ENCODE peak calls at places on chromosome 1, in eight cellular contexts. G is astrocyte of the spinal cord, I is glutamatergic neuron, L is T-helper 9 cell, Y is astrocyte of the hippocampus, X is lower lobe of right lung, A is esophagus squamous epithelium, T is hepatic stellate cell. Q is an unnamed sample.

GRCh38 chr1:221439008-221439733 is 302.7 kb downstream of the DUSP10 start:
- DNase-seq in G (peak; percentile 78), I (no peak), L (peak; percentile 16), Y (peak; percentile 69), X (no peak), A (no peak), T (no peak), Q (no peak)

GRCh38 chr1:230186874-230187273 is 119.8 kb downstream of the GALNT2 start:
- DNase-seq in G (no peak), I (no peak), L (no peak), Y (no peak), X (no peak), A (no peak), T (no peak), Q (no peak)

GRCh38 chr1:113453771-113454083 is 63.4 kb downstream of the MAGI3 start:
- DNase-seq in G (no peak), I (no peak), L (no peak), Y (no peak), X (no peak), A (no peak), T (no peak), Q (no peak)

GRCh38 chr1:244302889-244303609 is 148.7 kb downstream of the ADSS2 start:
- DNase-seq in G (peak; percentile 31), I (no peak), L (no peak), Y (peak; percentile 39), X (peak; percentile 70), A (no peak), T (peak; percentile 66), Q (no peak)

GRCh38 chr1:201608635-201609395 is 69.9 kb downstream of the NAV1 start:
- DNase-seq in G (no peak), I (no peak), L (no peak), Y (peak; percentile 73), X (no peak), A (no peak), T (no peak), Q (no peak)

GRCh38 chr1:94463765-94464330 is 45.7 kb downstream of the ABCD3 start:
- DNase-seq in G (peak; percentile 55), I (no peak), L (no peak), Y (peak; percentile 31), X (no peak), A (no peak), T (peak; percentile 8), Q (no peak)

GRCh38 chr1:182962554-182963115 is 9.7 kb upstream of the SHCBP1L start:
- DNase-seq in G (peak; percentile 94), I (peak; percentile 76), L (no peak), Y (peak; percentile 93), X (peak; percentile 80), A (peak; percentile 16), T (peak; percentile 85), Q (peak; percentile 71)

GRCh38 chr1:1374068-1374860 is 743 bp downstream of the AURKAIP1 start:
- DNase-seq in G (no peak), I (peak; percentile 56), L (no peak), Y (no peak), X (peak; percentile 64), A (no peak), T (no peak), Q (no peak)

GRCh38 chr1:21568006-21568746 is 59.0 kb downstream of the ALPL start:
- DNase-seq in G (peak; percentile 53), I (no peak), L (no peak), Y (no peak), X (no peak), A (no peak), T (no peak), Q (no peak)

GRCh38 chr1:174519845-174520244 is 72.1 kb downstream of the GPR52 start:
- DNase-seq in G (no peak), I (no peak), L (no peak), Y (peak; percentile 4), X (no peak), A (no peak), T (no peak), Q (no peak)

GRCh38 chr1:68051475-68051874 is 1.0 kb upstream of the DIRAS3 start:
- DNase-seq in G (peak; percentile 68), I (peak; percentile 69), L (no peak), Y (peak; percentile 83), X (no peak), A (no peak), T (peak; percentile 69), Q (no peak)

GRCh38 chr1:54028306-54029251 is 10.6 kb upstream of the LDLRAD1 start:
- DNase-seq in G (no peak), I (no peak), L (no peak), Y (no peak), X (no peak), A (no peak), T (no peak), Q (no peak)

GRCh38 chr1:164443836-164444235 is 115.1 kb upstream of the PBX1 start:
- DNase-seq in G (no peak), I (no peak), L (no peak), Y (no peak), X (no peak), A (no peak), T (no peak), Q (no peak)

GRCh38 chr1:217907504-217907903 is 276.4 kb downstream of the SPATA17 start:
- DNase-seq in G (no peak), I (no peak), L (no peak), Y (no peak), X (no peak), A (no peak), T (no peak), Q (no peak)

GRCh38 chr1:230407351-230407750 is 18.8 kb downstream of the PGBD5 start:
- DNase-seq in G (no peak), I (no peak), L (no peak), Y (no peak), X (no peak), A (no peak), T (no peak), Q (no peak)

GRCh38 chr1:217718873-217719272 is 87.7 kb downstream of the SPATA17 start:
- DNase-seq in G (peak; percentile 42), I (no peak), L (no peak), Y (peak; percentile 40), X (no peak), A (no peak), T (no peak), Q (no peak)

GRCh38 chr1:48619529-48619928 is 147.5 kb upstream of the SPATA6 start:
- DNase-seq in G (peak; percentile 5), I (peak; percentile 78), L (no peak), Y (peak; percentile 23), X (no peak), A (no peak), T (no peak), Q (peak; percentile 23)

GRCh38 chr1:238129677-238130076 is 239.0 kb upstream of the ZP4 start:
- DNase-seq in G (no peak), I (no peak), L (no peak), Y (no peak), X (no peak), A (no peak), T (no peak), Q (no peak)

GRCh38 chr1:160911441-160911840 is 26.5 kb upstream of the ITLN1 start:
- DNase-seq in G (no peak), I (no peak), L (no peak), Y (peak; percentile 13), X (no peak), A (no peak), T (no peak), Q (no peak)

GRCh38 chr1:30414086-30414850 is 309.1 kb downstream of the MATN1 start:
- DNase-seq in G (no peak), I (no peak), L (no peak), Y (no peak), X (no peak), A (no peak), T (no peak), Q (no peak)